ENCODE peak calls at places on chromosomes 3 and 15, in ten cellular contexts. H is breast epithelium; N is left ventricle myocardium inferior; W is fibroblast of lung; I is lower lobe of right lung; T is CD8-positive, alpha-beta memory T cell; M is A673; B is upper lobe of left lung; E is gastrocnemius medialis; R is OCI-LY7. U is an unnamed sample.

GRCh38 chr3:27034255-27034654 is 334.9 kb downstream of the NEK10 start:
- DNase-seq in M (no peak), H (no peak), I (no peak), R (no peak), B (no peak), T (no peak), W (no peak), E (no peak), N (no peak), U (no peak)

GRCh38 chr3:169186596-169186995 is 476.9 kb downstream of the MECOM start:
- DNase-seq in M (peak; percentile 10), N (no peak), B (no peak), H (no peak), W (no peak), R (no peak), E (no peak), I (no peak), T (no peak), U (no peak)

GRCh38 chr3:42079701-42080323 is 11.3 kb upstream of the TRAK1 start:
- DNase-seq in W (no peak), R (no peak), E (no peak), H (no peak), I (no peak), N (no peak), T (no peak), B (peak; percentile 39), M (no peak), U (no peak)

GRCh38 chr3:9878700-9879099 is 1.4 kb downstream of the CIDEC start:
- DNase-seq in I (no peak), E (no peak), N (no peak), T (no peak), H (no peak), R (no peak), B (no peak), W (no peak), M (no peak), U (no peak)

GRCh38 chr3:180179562-180179961 is 142.8 kb upstream of the PEX5L start:
- DNase-seq in T (no peak), M (no peak), H (no peak), R (no peak), E (no peak), W (no peak), B (no peak), N (no peak), I (no peak), U (no peak)

GRCh38 chr3:63395960-63396359 is 117.9 kb downstream of the SYNPR start:
- DNase-seq in I (no peak), W (no peak), N (no peak), R (no peak), H (no peak), T (no peak), E (no peak), M (no peak), B (no peak), U (no peak)

GRCh38 chr3:128517648-128518047 is 24.6 kb upstream of the GATA2 start:
- DNase-seq in R (no peak), M (no peak), T (no peak), E (no peak), H (no peak), I (no peak), W (no peak), N (no peak), B (no peak), U (no peak)

GRCh38 chr15:34810455-34811146 is 15.3 kb upstream of the ACTC1 start:
- DNase-seq in N (no peak), B (no peak), H (no peak), W (peak; percentile 96), R (no peak), T (no peak), E (no peak), I (no peak), M (no peak), U (no peak)

GRCh38 chr15:100224206-100225185 is 117.3 kb downstream of the ADAMTS17 start:
- DNase-seq in N (no peak), E (no peak), R (no peak), I (no peak), H (no peak), B (no peak), W (no peak), T (no peak), M (no peak), U (no peak)

GRCh38 chr3:5841609-5842008 is 654.1 kb downstream of the EDEM1 start:
- DNase-seq in N (no peak), M (peak; percentile 76), E (no peak), R (no peak), B (no peak), T (no peak), W (no peak), H (no peak), I (no peak), U (no peak)

GRCh38 chr3:58009749-58010535 is 1.7 kb downstream of the FLNB start:
- DNase-seq in R (peak; percentile 27), E (no peak), H (peak; percentile 75), I (peak; percentile 69), N (no peak), W (no peak), T (no peak), B (peak; percentile 78), M (no peak), U (no peak)

GRCh38 chr15:85044894-85045293 is 63.2 kb downstream of the PDE8A start:
- DNase-seq in W (no peak), B (no peak), H (no peak), M (no peak), T (no peak), N (no peak), E (no peak), R (peak; percentile 13), I (no peak), U (no peak)

GRCh38 chr3:50617096-50617791 is at the start of gene MAPKAPK3:
- DNase-seq in B (peak; percentile 65), N (peak; percentile 59), R (peak; percentile 47), W (no peak), E (peak; percentile 66), M (no peak), H (no peak), T (no peak), I (no peak), U (peak; percentile 45)

GRCh38 chr3:76034652-76035051 is 249.3 kb upstream of the ZNF717 start:
- DNase-seq in I (no peak), E (no peak), N (no peak), T (no peak), R (no peak), M (no peak), W (no peak), H (no peak), B (no peak), U (no peak)

DNA sequence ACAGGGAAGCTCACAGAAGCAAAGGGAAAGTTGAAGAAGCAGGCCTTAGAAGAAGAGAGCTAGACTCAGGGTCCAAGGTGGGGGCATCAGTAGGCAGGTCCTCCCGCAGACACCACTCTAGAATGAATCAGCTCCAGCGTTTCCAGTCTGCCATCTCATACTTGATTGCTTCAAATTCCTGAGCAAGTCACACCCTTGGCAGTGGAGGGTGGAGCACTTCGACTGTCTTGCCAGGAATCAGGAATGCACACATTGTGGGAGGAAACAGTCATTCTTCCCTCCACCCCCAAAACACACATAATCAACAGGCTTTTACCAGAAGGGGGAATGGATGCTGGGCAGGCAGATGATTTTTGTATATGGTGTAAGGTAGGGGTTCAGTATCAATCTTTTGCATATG is 78.5 kb downstream of the CHCHD6 start:
- DNase-seq in E (no peak), M (peak; percentile 55), T (no peak), N (no peak), B (peak; percentile 32), R (no peak), H (no peak), W (peak; percentile 78), I (no peak), U (no peak)
- H3K27ac ChIP-seq in E (peak overlapping the region; percentile 9), M (peak overlapping the region; percentile 81), T (no peak overlapping the region), N (peak overlapping the region; percentile 54), B (peak overlapping the region; percentile 42), R (no peak overlapping the region), H (peak overlapping the region; percentile 62), W (peak overlapping the region; percentile 76), I (peak overlapping the region; percentile 61), U (no peak overlapping the region)

GRCh38 chr3:196648856-196649255 is 9.4 kb downstream of the NRROS start:
- DNase-seq in B (no peak), N (no peak), T (no peak), W (no peak), R (no peak), E (no peak), H (no peak), I (no peak), M (no peak), U (no peak)
- H3K27ac ChIP-seq in B (no peak overlapping the region), N (no peak overlapping the region), T (no peak overlapping the region), W (no peak overlapping the region), R (no peak overlapping the region), E (no peak overlapping the region), H (no peak overlapping the region), I (no peak overlapping the region), M (no peak overlapping the region), U (no peak overlapping the region)

GRCh38 chr3:194089357-194090177 is 46.4 kb upstream of the HES1 start:
- DNase-seq in N (peak; percentile 39), M (peak; percentile 99), I (peak; percentile 87), R (no peak), E (peak; percentile 59), T (no peak), W (peak; percentile 94), B (peak; percentile 94), H (peak; percentile 73), U (no peak)

GRCh38 chr3:194092770-194093336 is 43.1 kb upstream of the HES1 start:
- DNase-seq in I (no peak), B (no peak), R (no peak), E (no peak), M (no peak), W (no peak), H (no peak), N (no peak), T (no peak), U (no peak)

GRCh38 chr3:194090716-194091115 is 45.2 kb upstream of the HES1 start:
- DNase-seq in M (no peak), H (no peak), E (no peak), T (no peak), W (no peak), R (no peak), B (no peak), N (no peak), I (no peak), U (no peak)

GRCh38 chr3:194093822-194094221 is 42.1 kb upstream of the HES1 start:
- DNase-seq in I (no peak), H (no peak), N (no peak), T (no peak), W (no peak), M (no peak), B (no peak), R (no peak), E (no peak), U (no peak)

GRCh38 chr3:194091141-194091540 is 44.8 kb upstream of the HES1 start:
- DNase-seq in H (no peak), T (no peak), B (no peak), N (no peak), R (no peak), M (no peak), E (no peak), I (no peak), W (no peak), U (no peak)
- H3K27ac ChIP-seq in H (peak overlapping the region; percentile 39), T (no peak overlapping the region), B (no peak overlapping the region), N (no peak overlapping the region), R (no peak overlapping the region), M (peak overlapping the region; percentile 94), E (no peak overlapping the region), I (no peak overlapping the region), W (no peak overlapping the region), U (no peak overlapping the region)

DNA sequence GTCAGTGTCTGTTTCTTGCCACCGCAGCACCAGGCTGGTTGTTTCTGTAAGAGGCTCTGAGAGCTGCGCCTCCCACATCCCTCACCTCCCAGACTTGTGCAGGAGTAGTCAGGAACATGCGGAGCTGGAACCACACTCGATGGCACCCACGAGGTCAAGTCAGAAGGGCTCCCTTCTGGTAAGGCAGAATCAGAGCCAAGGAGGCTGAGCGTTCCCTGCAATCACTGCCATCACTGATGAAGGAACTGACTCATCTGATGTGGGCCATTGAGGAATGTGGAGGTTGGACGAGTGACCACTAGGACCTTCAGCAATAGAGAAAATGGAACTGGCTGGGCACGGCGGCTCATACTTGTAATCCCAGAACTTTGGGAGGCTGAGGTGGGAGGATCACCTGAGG is 35.7 kb upstream of the BLM start:
- DNase-seq in B (no peak), R (no peak), W (peak; percentile 89), T (no peak), I (no peak), N (no peak), E (no peak), H (no peak), M (no peak), U (no peak)
- H3K27ac ChIP-seq in B (no peak overlapping the region), R (no peak overlapping the region), W (peak overlapping the region; percentile 86), T (no peak overlapping the region), I (no peak overlapping the region), N (peak overlapping the region; percentile 51), E (peak overlapping the region; percentile 42), H (peak overlapping the region; percentile 77), M (no peak overlapping the region), U (no peak overlapping the region)

U was measured in substantia nigra.